ENCODE peak calls at places on chromosomes 11 and 22, in ten cellular contexts. V is H1, W is colonic mucosa, P is Panc1, I is right atrium auricular region, R is BJ, Q is H9, Y is GM13976, A is neural progenitor cell, J is astrocyte of the spinal cord. U is an unnamed sample.

GRCh38 chr11:71542856-71543743 is 5.1 kb upstream of the KRTAP5-9 start:
- DNase-seq in W (no peak), R (no peak), Q (no peak), V (no peak), P (no peak), I (no peak), Y (no peak), A (no peak), J (no peak), U (no peak)

GRCh38 chr11:65112226-65112550 is 516 bp downstream of the TM7SF2 start:
- DNase-seq in Q (peak), R (no peak), Y (no peak), I (no peak), W (no peak), J (no peak), V (no peak), P (no peak), A (peak), U (no peak)

GRCh38 chr11:62554377-62554776 is 7.8 kb upstream of the AHNAK start:
- DNase-seq in J (no peak), A (peak), W (peak), P (no peak), Y (no peak), Q (no peak), V (no peak), I (no peak), R (no peak), U (peak)

GRCh38 chr11:17772704-17773600 is 38.4 kb downstream of the KCNC1 start:
- DNase-seq in P (no peak), V (no peak), Y (no peak), J (no peak), W (no peak), A (no peak), Q (no peak), I (no peak), R (no peak), U (no peak)

GRCh38 chr11:104073950-104074349 is 37.5 kb downstream of the DDI1 start:
- DNase-seq in V (no peak), J (no peak), P (no peak), R (no peak), W (no peak), Q (peak), Y (no peak), I (no peak), A (no peak), U (no peak)

GRCh38 chr22:29291215-29291614 is 15.2 kb upstream of the GAS2L1 start:
- DNase-seq in A (no peak), Y (no peak), P (no peak), R (no peak), J (no peak), V (no peak), Q (no peak), W (no peak), I (no peak), U (no peak)

GRCh38 chr11:84313830-84314359 is 1027.7 kb upstream of the CCDC90B start:
- DNase-seq in R (no peak), A (no peak), Q (no peak), J (no peak), P (no peak), Y (no peak), I (no peak), W (no peak), V (no peak), U (no peak)

GRCh38 chr22:44129614-44129976 is 51.1 kb upstream of the PARVG start:
- DNase-seq in Q (no peak), A (no peak), V (no peak), W (no peak), P (no peak), Y (no peak), I (no peak), R (no peak), J (peak), U (no peak)

GRCh38 chr22:32005453-32005852 is 37.6 kb upstream of the SLC5A1 start:
- DNase-seq in Q (no peak), A (no peak), J (peak), W (no peak), P (no peak), V (no peak), R (no peak), I (no peak), Y (no peak), U (no peak)

GRCh38 chr11:2932850-2933251 is 3.6 kb upstream of the PHLDA2 start:
- DNase-seq in P (no peak), A (no peak), Q (no peak), I (no peak), R (no peak), Y (no peak), J (peak), V (no peak), W (peak), U (peak)

GRCh38 chr11:11171285-11171684 is 181.8 kb downstream of the CSNK2A3 start:
- DNase-seq in A (no peak), R (no peak), Q (no peak), V (no peak), P (no peak), I (no peak), J (peak), W (no peak), Y (no peak), U (no peak)
- TF ChIP-seq CTCF in A (no peak), R (no peak), Q (no peak), V (no peak), P (no peak), I (no peak), J (no peak), W (no peak), Y (no peak), U (no peak)

GRCh38 chr11:66344550-66345315 is at the start of gene BRMS1:
- DNase-seq in W (peak), Q (peak), R (peak), J (peak), V (peak), Y (peak), A (peak), P (peak), I (peak), U (peak)
- TF ChIP-seq CTCF in W (no peak), Q (peak), R (peak), J (no peak), V (no peak), Y (no peak), A (peak), P (no peak), I (peak), U (no peak)

GRCh38 chr22:25057013-25057881 is 104.7 kb downstream of the KIAA1671 start:
- DNase-seq in Q (peak), P (no peak), V (peak), A (peak), J (peak), R (no peak), Y (peak), W (peak), I (peak), U (peak)
- TF ChIP-seq CTCF in Q (peak), P (peak), V (peak), A (peak), J (peak), R (peak), Y (peak), W (peak), I (peak), U (peak)

DNA sequence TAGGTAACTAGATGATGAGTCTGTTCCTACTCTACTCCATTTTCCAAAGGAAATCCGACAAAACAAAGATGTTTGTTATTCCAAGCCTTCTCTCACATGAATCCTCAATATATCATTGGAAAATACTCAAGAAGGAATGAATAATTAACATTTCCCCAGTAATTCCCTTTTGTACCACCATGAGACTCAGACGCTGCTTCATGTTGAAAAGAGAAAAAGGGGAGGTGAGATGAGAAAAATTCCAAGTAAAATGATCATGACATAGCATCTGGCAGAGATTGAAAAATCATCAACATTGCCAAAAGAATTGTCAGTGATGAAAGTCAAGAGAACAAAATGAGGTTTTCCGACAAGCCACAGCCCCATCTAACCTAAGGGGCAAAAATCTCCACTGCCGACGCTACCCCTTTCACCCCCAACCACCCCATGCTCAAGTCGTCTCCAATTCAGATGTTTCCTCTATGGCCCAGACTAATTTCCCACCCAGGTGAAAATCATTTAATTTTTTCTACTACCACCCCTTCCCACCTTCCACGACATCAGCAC is 1.3 kb downstream of the RAB6A start:
- DNase-seq in Y (no peak), I (no peak), R (no peak), P (no peak), Q (no peak), W (no peak), A (no peak), J (peak), V (no peak), U (no peak)
- TF ChIP-seq CTCF in Y (no peak), I (no peak), R (peak), P (no peak), Q (no peak), W (no peak), A (peak), J (peak), V (no peak), U (no peak)

GRCh38 chr11:637593-638507 is 781 bp downstream of the DRD4 start:
- DNase-seq in Y (no peak), I (no peak), W (no peak), V (no peak), Q (no peak), P (no peak), R (no peak), J (no peak), A (peak), U (peak)
- TF ChIP-seq CTCF in Y (no peak), I (no peak), W (no peak), V (no peak), Q (no peak), P (no peak), R (no peak), J (no peak), A (no peak), U (no peak)

DNA sequence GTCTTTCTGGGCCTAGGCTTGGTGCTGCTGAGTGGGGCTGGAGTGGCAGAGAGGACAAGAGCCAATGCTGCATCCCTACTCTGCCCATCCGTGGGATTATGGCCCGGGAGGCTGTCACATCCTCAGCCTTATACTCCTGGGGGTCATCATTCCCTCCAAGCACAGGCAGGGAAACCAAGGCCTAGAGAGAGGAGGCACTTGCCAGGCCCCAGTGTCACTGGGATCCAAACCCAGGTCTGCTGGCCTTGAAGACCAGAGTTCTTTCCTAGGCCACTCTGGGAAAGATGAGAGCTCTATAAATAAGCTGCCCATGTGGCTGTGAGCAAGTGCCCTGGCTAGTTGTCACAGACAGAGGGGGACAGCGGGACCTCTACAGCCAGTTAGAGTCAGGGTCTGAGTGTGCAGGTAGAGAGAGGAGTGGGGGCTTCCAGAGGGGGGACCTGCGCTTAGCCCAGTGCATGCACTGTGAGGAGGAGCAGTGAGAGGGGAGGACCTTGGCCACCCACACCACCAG is 4.8 kb downstream of the RELT start:
- DNase-seq in R (no peak), V (no peak), Y (no peak), Q (no peak), P (no peak), I (no peak), W (no peak), J (no peak), A (peak), U (no peak)
- TF ChIP-seq CTCF in R (no peak), V (no peak), Y (no peak), Q (no peak), P (no peak), I (no peak), W (no peak), J (no peak), A (no peak), U (no peak)

DNA sequence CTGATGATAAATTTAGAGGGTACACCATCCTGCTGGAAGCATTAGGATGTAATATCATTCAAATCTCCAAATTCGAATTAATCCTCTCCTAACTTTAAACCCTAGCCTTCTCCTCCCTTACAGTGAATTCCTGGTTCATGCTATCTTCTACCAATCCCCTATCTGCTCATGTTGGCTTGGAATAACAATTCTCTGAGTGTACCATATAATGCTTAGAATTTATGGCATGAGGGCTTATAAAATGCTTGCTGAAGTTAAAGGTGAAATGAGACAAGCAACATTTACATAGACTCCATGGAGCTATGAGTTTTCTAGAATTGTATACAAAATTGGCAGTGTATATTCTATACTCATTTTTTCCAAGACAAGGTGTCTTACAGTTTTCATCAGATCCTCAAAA is 79.3 kb downstream of the C2CD3 start:
- DNase-seq in P (no peak), R (no peak), Q (no peak), I (no peak), A (no peak), W (no peak), V (no peak), J (no peak), Y (no peak), U (no peak)
- TF ChIP-seq CTCF in P (no peak), R (no peak), Q (no peak), I (no peak), A (no peak), W (no peak), V (no peak), J (no peak), Y (no peak), U (no peak)

GRCh38 chr11:125592305-125593112 is at the start of gene STT3A:
- DNase-seq in P (peak), J (peak), A (peak), Y (peak), W (peak), V (peak), Q (peak), R (peak), I (peak), U (peak)
- TF ChIP-seq CTCF in P (no peak), J (no peak), A (no peak), Y (no peak), W (no peak), V (no peak), Q (no peak), R (no peak), I (no peak), U (no peak)

GRCh38 chr11:34516247-34517040 is 2.9 kb upstream of the ELF5 start:
- DNase-seq in A (no peak), W (no peak), Y (no peak), J (no peak), I (no peak), P (no peak), V (no peak), Q (no peak), R (no peak), U (no peak)
- TF ChIP-seq CTCF in A (no peak), W (no peak), Y (no peak), J (no peak), I (no peak), P (no peak), V (no peak), Q (no peak), R (no peak), U (no peak)

GRCh38 chr11:12426176-12426575 is 48.8 kb downstream of the PARVA start:
- DNase-seq in Q (no peak), V (no peak), J (no peak), Y (no peak), R (no peak), P (no peak), W (no peak), A (no peak), I (no peak), U (no peak)
- TF ChIP-seq CTCF in Q (no peak), V (no peak), J (no peak), Y (no peak), R (no peak), P (no peak), W (no peak), A (no peak), I (no peak), U (no peak)